ENCODE peak calls at places on chromosome 16, in six cellular contexts. G, U, K, W, Y and J are unnamed samples.

GRCh38 chr16:17224859-17225258 is 245.9 kb downstream of the XYLT1 start:
- DNase-seq in G (peak), U (no peak), K (no peak), W (no peak), Y (peak), J (peak)

GRCh38 chr16:21628196-21628726 is 24.1 kb downstream of the IGSF6 start:
- DNase-seq in G (no peak), U (no peak), K (no peak), W (no peak), Y (no peak), J (no peak)

GRCh38 chr16:69412287-69412686 is 12.1 kb upstream of the CYB5B start:
- DNase-seq in G (no peak), U (no peak), K (no peak), W (no peak), Y (no peak), J (no peak)

GRCh38 chr16:70805380-70805779 is 4.4 kb upstream of the VAC14 start:
- DNase-seq in G (no peak), U (no peak), K (no peak), W (no peak), Y (no peak), J (no peak)

GRCh38 chr16:530111-530817 is 2.8 kb downstream of the CAPN15 start:
- DNase-seq in G (no peak), U (no peak), K (no peak), W (no peak), Y (no peak), J (no peak)

GRCh38 chr16:12788758-12789157 is 14.9 kb downstream of the CPPED1 start:
- DNase-seq in G (no peak), U (no peak), K (no peak), W (no peak), Y (no peak), J (no peak)

GRCh38 chr16:89020925-89021595 is 44.1 kb upstream of the CBFA2T3 start:
- DNase-seq in G (no peak), U (no peak), K (no peak), W (no peak), Y (no peak), J (no peak)

GRCh38 chr16:1057252-1057932 is 15.2 kb upstream of the SSTR5 start:
- DNase-seq in G (peak), U (peak), K (peak), W (no peak), Y (no peak), J (no peak)

GRCh38 chr16:67170168-67170947 is at the start of gene NOL3:
- DNase-seq in G (peak), U (peak), K (peak), W (no peak), Y (no peak), J (peak)

GRCh38 chr16:67883872-67884261 is 818 bp upstream of the NRN1L start:
- DNase-seq in G (peak), U (peak), K (peak), W (peak), Y (peak), J (peak)

GRCh38 chr16:72241930-72242329 is 70.0 kb upstream of the PMFBP1 start:
- DNase-seq in G (peak), U (peak), K (peak), W (peak), Y (peak), J (no peak)
- H2AFZ ChIP-seq in G (peak), U (peak), K (no peak), W (peak), Y (no peak), J (no peak)

GRCh38 chr16:87002717-87003413 is 314.3 kb downstream of the C16orf95 start:
- DNase-seq in G (peak), U (no peak), K (no peak), W (no peak), Y (no peak), J (no peak)
- H3K4me2 ChIP-seq in G (no peak), U (no peak), K (no peak), W (no peak), Y (no peak), J (no peak)

GRCh38 chr16:75012380-75013081 is 13.7 kb downstream of the ZNRF1 start:
- DNase-seq in G (no peak), U (no peak), K (no peak), W (no peak), Y (no peak), J (no peak)
- H3K4me3 ChIP-seq in G (peak), U (peak), K (no peak), W (no peak), Y (no peak), J (no peak)

DNA sequence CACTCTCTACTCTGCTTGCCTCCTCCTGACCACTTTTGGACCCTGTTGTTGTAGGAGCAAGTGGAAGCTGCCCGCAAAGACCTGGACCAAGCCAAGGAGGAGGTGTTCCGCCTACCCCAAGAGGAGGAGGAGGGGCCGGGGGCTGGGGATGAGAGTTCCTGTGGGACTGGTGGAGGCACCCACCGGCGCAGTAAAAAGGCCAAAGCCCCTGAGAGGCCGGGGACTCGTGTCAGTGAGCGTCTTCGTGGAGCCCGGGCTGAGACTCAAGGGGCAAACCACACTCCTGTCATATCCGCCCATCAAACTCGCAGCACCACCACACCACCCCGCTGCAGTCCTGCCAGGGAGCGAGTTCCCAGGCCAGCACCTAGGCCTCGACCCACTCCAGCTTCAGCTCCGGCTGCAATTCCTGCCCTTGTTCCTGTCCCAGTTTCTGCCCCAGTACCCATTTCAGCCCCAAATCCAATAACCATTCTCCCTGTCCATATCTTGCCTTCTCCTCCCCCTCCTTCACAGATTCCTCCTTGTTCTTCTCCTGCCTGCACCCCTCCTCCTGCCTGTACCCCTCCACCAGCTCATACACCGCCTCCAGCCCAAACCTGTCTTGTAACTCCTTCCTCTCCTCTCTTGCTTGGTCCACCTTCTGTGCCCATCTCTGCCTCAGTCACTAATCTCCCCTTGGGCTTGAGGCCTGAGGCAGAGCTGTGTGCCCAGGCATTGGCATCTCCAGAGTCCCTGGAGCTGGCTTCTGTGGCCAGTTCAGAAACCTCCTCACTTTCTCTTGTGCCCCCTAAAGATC is 11.0 kb upstream of the PHKG2 start:
- DNase-seq in G (no peak), U (no peak), K (no peak), W (no peak), Y (no peak), J (no peak)
- H2AFZ ChIP-seq in G (no peak), U (no peak), K (no peak), W (no peak), Y (no peak), J (no peak)